ENCODE peak calls at places on chromosomes 13 and 19, in nine cellular contexts. J is spleen, I is heart right ventricle, G is breast epithelium, H is psoas muscle, A is brain microvascular endothelial cell, U is uterus, E is IMR-90, C is adrenal gland. L is an unnamed sample.

GRCh38 chr19:23345838-23346237 is 49.4 kb downstream of the ZNF91 start:
- DNase-seq in J (no peak), I (no peak), G (no peak), H (no peak), A (no peak), U (no peak), E (no peak), C (no peak), L (no peak)

GRCh38 chr13:40519637-40520036 is 146.8 kb downstream of the FOXO1 start:
- DNase-seq in J (no peak), I (no peak), G (no peak), H (peak; percentile 27), A (no peak), U (no peak), E (no peak), C (peak; percentile 30), L (no peak)

GRCh38 chr13:95124959-95125358 is 176.3 kb downstream of the ABCC4 start:
- DNase-seq in J (no peak), I (no peak), G (no peak), H (no peak), A (no peak), U (no peak), E (no peak), C (no peak), L (no peak)

GRCh38 chr13:50106559-50106958 is 91.3 kb downstream of the KCNRG start:
- DNase-seq in J (no peak), I (no peak), G (no peak), H (no peak), A (no peak), U (no peak), E (no peak), C (no peak), L (no peak)

GRCh38 chr13:42997381-42997780 is 5.3 kb upstream of the EPSTI1 start:
- DNase-seq in J (no peak), I (no peak), G (no peak), H (no peak), A (peak; percentile 45), U (no peak), E (peak; percentile 40), C (no peak), L (no peak)

GRCh38 chr13:23020246-23020843 is 160.4 kb upstream of the SGCG start:
- DNase-seq in J (no peak), I (peak; percentile 24), G (peak; percentile 19), H (no peak), A (peak; percentile 53), U (peak; percentile 26), E (peak; percentile 57), C (peak; percentile 19), L (peak; percentile 76)

GRCh38 chr13:103772576-103772975 is 706.4 kb upstream of the SLC10A2 start:
- DNase-seq in J (no peak), I (no peak), G (no peak), H (no peak), A (no peak), U (no peak), E (no peak), C (no peak), L (no peak)

GRCh38 chr13:35675651-35676050 is 199.2 kb upstream of the MAB21L1 start:
- DNase-seq in J (no peak), I (no peak), G (no peak), H (no peak), A (no peak), U (no peak), E (no peak), C (no peak), L (no peak)

GRCh38 chr13:106568225-106569003 is 477 bp upstream of the ARGLU1 start:
- DNase-seq in J (no peak), I (no peak), G (no peak), H (no peak), A (no peak), U (no peak), E (no peak), C (no peak), L (no peak)

GRCh38 chr13:113666951-113667701 is at the start of gene GRK1:
- DNase-seq in J (peak; percentile 72), I (no peak), G (no peak), H (no peak), A (no peak), U (peak; percentile 8), E (no peak), C (peak; percentile 12), L (no peak)

GRCh38 chr19:37966211-37967072 is 59.4 kb downstream of the SIPA1L3 start:
- DNase-seq in J (no peak), I (no peak), G (peak; percentile 69), H (no peak), A (no peak), U (no peak), E (peak; percentile 39), C (no peak), L (no peak)

GRCh38 chr13:66896933-66897332 is 333.2 kb downstream of the PCDH9 start:
- DNase-seq in J (no peak), I (no peak), G (no peak), H (no peak), A (no peak), U (no peak), E (peak; percentile 45), C (no peak), L (no peak)

GRCh38 chr13:47957073-47957472 is 44.0 kb downstream of the SUCLA2 start:
- DNase-seq in J (no peak), I (no peak), G (no peak), H (no peak), A (no peak), U (no peak), E (no peak), C (no peak), L (no peak)

GRCh38 chr19:39335168-39335567 is 675 bp downstream of the GMFG start:
- DNase-seq in J (peak; percentile 84), I (no peak), G (no peak), H (no peak), A (no peak), U (no peak), E (no peak), C (no peak), L (no peak)

GRCh38 chr19:3284759-3285646 is 60.5 kb downstream of the CELF5 start:
- DNase-seq in J (no peak), I (no peak), G (peak; percentile 96), H (peak; percentile 40), A (peak; percentile 90), U (peak; percentile 47), E (peak; percentile 37), C (peak; percentile 59), L (no peak)

GRCh38 chr13:74678308-74678958 is 544.2 kb upstream of the KLF12 start:
- DNase-seq in J (no peak), I (no peak), G (no peak), H (no peak), A (no peak), U (no peak), E (no peak), C (no peak), L (no peak)

GRCh38 chr13:58472483-58472882 is 840.9 kb downstream of the PCDH17 start:
- DNase-seq in J (no peak), I (no peak), G (no peak), H (no peak), A (no peak), U (no peak), E (no peak), C (no peak), L (no peak)
- H3K36me3 ChIP-seq in J (no peaks in the 10 kb centered on the region), I (no peaks in the 10 kb centered on the region), G (no peaks in the 10 kb centered on the region), H (no peaks in the 10 kb centered on the region), A (no peaks in the 10 kb centered on the region), U (no peaks in the 10 kb centered on the region), E (no peaks in the 10 kb centered on the region), C (no peaks in the 10 kb centered on the region), L (no peaks in the 10 kb centered on the region)

GRCh38 chr19:35179830-35180229 is 25.3 kb downstream of the FXYD5 start:
- DNase-seq in J (no peak), I (no peak), G (no peak), H (no peak), A (no peak), U (no peak), E (no peak), C (no peak), L (no peak)
- H3K36me3 ChIP-seq in J (no peaks in the 10 kb centered on the region), I (no peaks in the 10 kb centered on the region), G (no peaks in the 10 kb centered on the region), H (no peaks in the 10 kb centered on the region), A (no peaks in the 10 kb centered on the region), U (no peaks in the 10 kb centered on the region), E (no peaks in the 10 kb centered on the region), C (no peaks in the 10 kb centered on the region), L (no peaks in the 10 kb centered on the region)

DNA sequence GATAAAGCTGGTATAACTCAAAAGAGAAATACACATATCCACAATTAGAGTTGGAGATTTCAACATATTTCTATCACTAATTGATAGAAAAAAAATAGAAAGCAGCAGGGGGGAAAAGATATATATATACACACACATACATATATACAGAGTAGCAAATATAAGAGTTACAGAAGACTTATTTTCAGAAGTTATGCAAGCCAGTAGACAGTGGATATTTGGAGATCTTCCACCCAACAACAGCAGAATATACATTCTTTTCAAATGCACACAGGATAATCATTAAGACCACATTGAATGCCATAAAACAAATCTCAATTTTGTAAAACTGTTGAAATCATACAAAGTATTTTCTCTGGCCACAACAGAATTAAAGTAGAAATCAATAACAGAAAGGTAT is 192.8 kb downstream of the LACC1 start:
- DNase-seq in J (no peak), I (no peak), G (no peak), H (no peak), A (no peak), U (no peak), E (no peak), C (no peak), L (no peak)
- H3K36me3 ChIP-seq in J (no peaks in the 10 kb centered on the region), I (no peaks in the 10 kb centered on the region), G (no peaks in the 10 kb centered on the region), H (no peaks in the 10 kb centered on the region), A (no peaks in the 10 kb centered on the region), U (no peaks in the 10 kb centered on the region), E (no peaks in the 10 kb centered on the region), C (no peaks in the 10 kb centered on the region), L (no peaks in the 10 kb centered on the region)

GRCh38 chr19:49231804-49232203 is 74.2 kb downstream of the TRPM4 start:
- DNase-seq in J (no peak), I (no peak), G (no peak), H (no peak), A (no peak), U (no peak), E (no peak), C (no peak), L (no peak)

GRCh38 chr19:49233163-49233562 is 75.6 kb downstream of the TRPM4 start:
- DNase-seq in J (no peak), I (no peak), G (no peak), H (no peak), A (no peak), U (no peak), E (no peak), C (no peak), L (no peak)

GRCh38 chr19:49224856-49225255 is 67.3 kb downstream of the TRPM4 start:
- DNase-seq in J (no peak), I (no peak), G (no peak), H (peak; percentile 37), A (peak; percentile 70), U (no peak), E (peak; percentile 57), C (peak; percentile 27), L (no peak)

GRCh38 chr19:49231389-49231788 is 73.8 kb downstream of the TRPM4 start:
- DNase-seq in J (no peak), I (no peak), G (no peak), H (no peak), A (no peak), U (no peak), E (no peak), C (no peak), L (no peak)

DNA sequence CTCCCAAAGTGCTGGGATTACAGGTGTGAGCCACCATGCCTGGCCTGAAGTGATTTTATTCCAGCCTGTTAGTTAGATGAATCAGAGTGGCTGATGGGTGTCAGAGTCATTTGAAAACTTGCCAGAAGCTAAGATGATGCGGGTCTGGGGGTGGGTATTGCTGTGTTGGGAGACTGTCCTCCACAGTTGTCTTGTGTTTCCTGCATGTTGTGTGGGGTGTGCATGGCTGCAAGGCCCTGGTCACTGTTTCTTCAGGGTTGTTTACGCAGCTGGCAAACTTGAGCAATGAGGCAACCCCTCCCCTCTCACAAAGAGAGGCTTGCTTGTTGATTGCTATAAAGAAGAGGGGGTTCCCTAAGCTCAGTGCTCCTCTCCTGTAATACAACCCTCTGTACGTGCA is 71.8 kb downstream of the TRPM4 start:
- DNase-seq in J (no peak), I (no peak), G (no peak), H (no peak), A (no peak), U (no peak), E (no peak), C (no peak), L (no peak)
- H3K36me3 ChIP-seq in J (no peaks in the 10 kb centered on the region), I (no peaks in the 10 kb centered on the region), G (no peaks in the 10 kb centered on the region), H (no peaks in the 10 kb centered on the region), A (no peaks in the 10 kb centered on the region), U (no peaks in the 10 kb centered on the region), E (no peaks in the 10 kb centered on the region), C (no peaks in the 10 kb centered on the region), L (no peaks in the 10 kb centered on the region)

L was measured in tibial nerve.